ENCODE peak calls at places on chromosomes 16 and 17, in six cellular contexts. W, A, G, U, P and J are unnamed samples.

GRCh38 chr16:27267037-27267677 is 1.4 kb downstream of the NSMCE1 start:
- DNase-seq in W (no peak), A (no peak), G (no peak), U (no peak), P (no peak), J (no peak)

GRCh38 chr17:14318906-14319205 is 18.0 kb downstream of the HS3ST3B1 start:
- DNase-seq in W (no peak), A (no peak), G (no peak), U (no peak), P (no peak), J (no peak)

GRCh38 chr17:42283241-42284019 is 4.9 kb upstream of the STAT5A start:
- DNase-seq in W (no peak), A (no peak), G (no peak), U (no peak), P (no peak), J (peak; percentile 24)

GRCh38 chr16:11742041-11742535 is 569 bp downstream of the TXNDC11 start:
- DNase-seq in W (no peak), A (peak; percentile 61), G (peak; percentile 51), U (peak; percentile 52), P (peak; percentile 91), J (peak; percentile 66)

GRCh38 chr17:78716814-78717393 is 65.2 kb downstream of the CYTH1 start:
- DNase-seq in W (no peak), A (peak; percentile 83), G (no peak), U (peak; percentile 73), P (peak; percentile 93), J (peak; percentile 86)

GRCh38 chr17:58416937-58417299 is 416 bp downstream of the RNF43 start:
- DNase-seq in W (no peak), A (no peak), G (no peak), U (no peak), P (no peak), J (no peak)

GRCh38 chr16:2236362-2237075 is at the start of gene DNASE1L2:
- DNase-seq in W (no peak), A (peak; percentile 47), G (no peak), U (no peak), P (peak; percentile 81), J (peak; percentile 65)

GRCh38 chr17:77086433-77087010 is 54.2 kb upstream of the SEC14L1 start:
- DNase-seq in W (peak; percentile 76), A (peak; percentile 94), G (peak; percentile 93), U (peak; percentile 88), P (peak; percentile 95), J (peak; percentile 90)

GRCh38 chr17:28953444-28954118 is 2.3 kb upstream of the PHF12 start:
- DNase-seq in W (no peak), A (peak; percentile 74), G (peak; percentile 62), U (no peak), P (no peak), J (peak; percentile 70)

GRCh38 chr17:28552201-28552999 is at the start of gene UNC119:
- DNase-seq in W (no peak), A (peak; percentile 84), G (peak; percentile 75), U (peak; percentile 81), P (peak; percentile 92), J (peak; percentile 93)

GRCh38 chr16:35689764-35690163 is 2230.4 kb downstream of the TP53TG3F start:
- DNase-seq in W (no peak), A (no peak), G (no peak), U (no peak), P (no peak), J (no peak)

GRCh38 chr16:35687781-35688180 is 2228.4 kb downstream of the TP53TG3F start:
- DNase-seq in W (no peak), A (no peak), G (no peak), U (no peak), P (no peak), J (no peak)

GRCh38 chr16:35692824-35693223 is 2233.4 kb downstream of the TP53TG3F start:
- DNase-seq in W (no peak), A (no peak), G (no peak), U (no peak), P (no peak), J (no peak)

GRCh38 chr16:35691057-35691456 is 2231.6 kb downstream of the TP53TG3F start:
- DNase-seq in W (no peak), A (no peak), G (no peak), U (no peak), P (no peak), J (no peak)

GRCh38 chr16:35690413-35690812 is 2231.0 kb downstream of the TP53TG3F start:
- DNase-seq in W (no peak), A (no peak), G (no peak), U (no peak), P (no peak), J (no peak)
- H3K9me3 ChIP-seq in W (no peaks in the 10 kb centered on the region), A (no peaks in the 10 kb centered on the region), G (no peaks in the 10 kb centered on the region), U (peaks cover 59% of the 10 kb centered on the region), P (no peaks in the 10 kb centered on the region), J (peaks cover 3% of the 10 kb centered on the region)

DNA sequence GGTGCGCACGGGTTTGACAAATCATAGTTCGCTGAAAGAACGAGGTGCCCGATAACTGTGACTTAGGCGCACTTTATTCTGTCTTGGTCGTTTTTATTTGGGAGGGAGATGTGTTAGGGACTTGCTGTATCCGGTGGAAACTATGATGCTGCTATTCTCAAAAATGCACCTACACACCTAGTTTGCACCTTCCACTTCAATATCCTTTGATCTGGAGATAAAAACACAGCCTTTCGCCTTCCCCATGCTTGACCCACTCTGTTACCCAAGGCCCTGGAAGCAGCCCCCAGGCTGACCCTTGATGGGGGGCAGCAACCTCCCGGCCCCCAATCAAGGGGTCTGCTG is 15.0 kb upstream of the FOXF1 start:
- DNase-seq in W (no peak), A (no peak), G (no peak), U (no peak), P (no peak), J (no peak)
- H3K27me3 ChIP-seq in W (peaks cover 98% of the 10 kb centered on the region), A (peaks cover 58% of the 10 kb centered on the region), G (peaks cover 5% of the 10 kb centered on the region), U (peaks cover 69% of the 10 kb centered on the region), P (peaks cover 17% of the 10 kb centered on the region), J (no peaks in the 10 kb centered on the region)

DNA sequence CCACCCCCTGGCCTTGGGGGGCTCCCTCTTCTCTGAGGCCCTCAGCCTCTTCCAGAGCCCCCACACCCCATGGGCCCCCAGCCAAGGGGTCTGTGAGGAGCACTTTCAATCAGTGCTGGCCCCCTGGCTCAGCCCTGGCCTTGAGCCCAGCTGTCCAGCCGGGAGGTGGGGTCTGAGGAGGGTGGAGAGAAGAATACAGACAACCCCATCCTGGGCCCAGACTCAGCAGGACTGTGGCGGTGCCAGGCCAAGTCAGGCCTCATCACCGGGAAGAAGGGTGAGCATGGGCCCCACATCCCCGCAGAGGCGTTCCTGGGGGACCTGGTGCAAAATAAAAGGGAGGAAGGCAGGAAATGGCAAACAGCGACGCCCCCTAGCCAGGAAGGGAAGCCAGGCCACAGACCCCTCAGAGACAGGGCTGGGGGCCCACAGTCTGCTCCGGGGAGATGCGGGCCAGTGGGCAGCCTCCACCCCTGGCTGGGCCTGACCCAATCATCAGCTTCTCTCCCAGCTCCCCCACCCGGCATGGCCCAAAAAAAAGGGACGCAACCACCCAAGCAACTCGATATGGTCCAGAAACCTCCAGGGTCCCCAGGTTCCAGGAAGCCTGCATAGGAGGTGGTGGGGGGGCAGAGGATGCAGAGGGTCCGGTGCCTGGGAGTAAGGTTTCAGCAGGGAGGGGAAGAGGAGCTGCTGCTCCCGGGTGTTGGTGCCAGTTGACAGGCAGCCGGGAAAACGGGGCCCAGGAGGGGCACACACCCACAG is 20.6 kb downstream of the ZNF423 start:
- DNase-seq in W (no peak), A (no peak), G (no peak), U (peak; percentile 30), P (peak; percentile 58), J (no peak)
- H3K4me1 ChIP-seq in W (peaks cover 50% of the 10 kb centered on the region), A (no peaks in the 10 kb centered on the region), G (no peaks in the 10 kb centered on the region), U (peaks cover 48% of the 10 kb centered on the region), P (no peaks in the 10 kb centered on the region), J (no peaks in the 10 kb centered on the region)

GRCh38 chr17:68851875-68852274 is 103.3 kb downstream of the ABCA8 start:
- DNase-seq in W (no peak), A (no peak), G (no peak), U (no peak), P (no peak), J (no peak)
- H3K9me3 ChIP-seq in W (no peaks in the 10 kb centered on the region), A (no peaks in the 10 kb centered on the region), G (no peaks in the 10 kb centered on the region), U (no peaks in the 10 kb centered on the region), P (no peaks in the 10 kb centered on the region), J (no peaks in the 10 kb centered on the region)